ENCODE peak calls at places on chromosomes 7 and 10, in five cellular contexts. S, B, V, W and G are unnamed samples.

GRCh38 chr10:60349426-60349825 is 40.2 kb downstream of the ANK3 start:
- DNase-seq in S (no peak), B (no peak), V (no peak), W (no peak), G (no peak)

GRCh38 chr10:104581884-104582603 is 59.0 kb upstream of the SORCS3 start:
- DNase-seq in S (no peak), B (no peak), V (no peak), W (no peak), G (no peak)

GRCh38 chr10:11153766-11154165 is 136.1 kb downstream of the CELF2 start:
- DNase-seq in S (no peak), B (no peak), V (no peak), W (no peak), G (no peak)

GRCh38 chr10:33252794-33253203 is 81.7 kb downstream of the NRP1 start:
- DNase-seq in S (no peak), B (no peak), V (peak), W (no peak), G (no peak)

GRCh38 chr10:73167557-73168485 is at the start of the genes ECD and FAM149B1:
- DNase-seq in S (peak), B (peak), V (peak), W (peak), G (peak)

GRCh38 chr10:35132727-35133126 is 6.1 kb downstream of the CREM start:
- DNase-seq in S (no peak), B (no peak), V (no peak), W (no peak), G (no peak)

GRCh38 chr10:44261296-44261695 is 123.6 kb downstream of the CXCL12 start:
- DNase-seq in S (no peak), B (no peak), V (no peak), W (no peak), G (no peak)

GRCh38 chr7:142603870-142604448 is 145.3 kb upstream of the PRSS1 start:
- DNase-seq in S (peak), B (no peak), V (peak), W (peak), G (peak)

GRCh38 chr7:152351168-152351567 is 84.6 kb downstream of the KMT2C start:
- DNase-seq in S (no peak), B (no peak), V (peak), W (peak), G (no peak)

GRCh38 chr10:86363184-86363832 is 3.3 kb downstream of the GRID1 start:
- DNase-seq in S (peak), B (peak), V (peak), W (peak), G (peak)

GRCh38 chr7:36198854-36199266 is 45.8 kb downstream of the EEPD1 start:
- DNase-seq in S (no peak), B (no peak), V (peak), W (no peak), G (no peak)

GRCh38 chr10:15515207-15515606 is 144.1 kb upstream of the FAM171A1 start:
- DNase-seq in S (no peak), B (no peak), V (no peak), W (no peak), G (no peak)

GRCh38 chr10:28714401-28715053 is 37.2 kb downstream of the BAMBI start:
- DNase-seq in S (no peak), B (no peak), V (no peak), W (no peak), G (no peak)
- H2BK12ac ChIP-seq in S (no peak), B (no peak), V (no peak), W (no peak), G (no peak)

GRCh38 chr10:96743988-96744585 is 23.8 kb upstream of the PIK3AP1 start:
- DNase-seq in S (no peak), B (no peak), V (no peak), W (no peak), G (no peak)

GRCh38 chr10:96745950-96746349 is 25.6 kb upstream of the PIK3AP1 start:
- DNase-seq in S (no peak), B (no peak), V (no peak), W (no peak), G (no peak)

GRCh38 chr10:96747734-96748550 is 27.6 kb upstream of the PIK3AP1 start:
- DNase-seq in S (no peak), B (no peak), V (no peak), W (no peak), G (no peak)

GRCh38 chr10:96740579-96741281 is 20.4 kb upstream of the PIK3AP1 start:
- DNase-seq in S (no peak), B (no peak), V (no peak), W (no peak), G (no peak)

DNA sequence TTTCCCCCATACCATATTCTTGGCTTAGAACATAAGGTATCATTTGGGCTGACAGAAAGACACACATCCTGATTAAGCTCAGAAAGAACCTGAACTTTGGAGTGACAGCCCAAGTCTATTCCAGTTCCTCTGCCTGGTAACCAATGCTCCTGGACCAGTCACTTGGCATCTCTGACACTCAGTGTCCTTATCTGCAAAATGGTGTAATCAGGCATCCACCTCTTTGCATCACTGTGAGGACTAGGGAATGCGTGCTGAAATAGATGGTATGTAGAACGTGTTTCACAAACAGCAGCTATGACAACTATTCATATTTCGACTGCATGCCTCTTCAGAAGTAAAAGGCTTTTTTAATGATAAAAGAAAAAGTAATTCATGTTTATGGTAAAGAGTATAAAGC is 26.2 kb upstream of the PIK3AP1 start:
- DNase-seq in S (no peak), B (no peak), V (no peak), W (peak), G (no peak)
- H2BK12ac ChIP-seq in S (no peak), B (no peak), V (no peak), W (no peak), G (no peak)

DNA sequence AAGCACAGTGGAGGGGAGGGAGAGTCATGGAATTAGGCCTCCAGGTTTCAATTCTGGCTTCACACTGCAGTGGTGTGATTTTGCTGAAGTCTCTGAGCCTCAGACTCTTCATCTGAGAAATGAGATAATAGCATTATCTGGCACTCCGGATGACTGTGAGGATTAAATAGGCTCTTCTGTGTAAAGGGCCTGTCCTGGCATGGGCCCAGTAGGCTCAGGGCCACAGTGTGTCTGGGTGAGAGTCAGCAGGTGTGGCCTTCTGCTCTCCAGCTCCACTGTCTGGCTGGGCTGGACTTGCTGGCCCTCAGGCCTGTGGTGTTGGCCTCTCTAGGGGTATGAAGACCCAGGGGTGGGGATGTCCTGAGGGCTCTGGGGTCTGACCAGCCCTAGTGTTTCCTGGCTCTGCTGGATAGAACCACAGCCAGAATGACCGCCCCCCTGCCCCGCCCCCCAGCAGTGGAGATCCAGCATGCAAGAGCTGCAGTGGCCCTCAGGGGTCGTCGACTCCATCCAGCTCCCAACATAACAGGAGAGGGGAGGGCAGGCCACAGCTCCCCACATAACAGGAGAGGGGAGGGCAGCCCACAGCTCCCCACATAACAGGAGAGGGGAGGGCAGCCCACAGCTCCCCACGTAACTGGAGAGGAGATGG is 178.6 kb downstream of the RPS24 start:
- DNase-seq in S (no peak), B (no peak), V (no peak), W (no peak), G (no peak)
- H2BK12ac ChIP-seq in S (peak), B (no peak), V (no peak), W (peak), G (peak)

GRCh38 chr7:16278167-16278787 is 143.1 kb downstream of the CRPPA start:
- DNase-seq in S (no peak), B (no peak), V (no peak), W (no peak), G (no peak)
- H2BK12ac ChIP-seq in S (no peak), B (no peak), V (no peak), W (no peak), G (no peak)

DNA sequence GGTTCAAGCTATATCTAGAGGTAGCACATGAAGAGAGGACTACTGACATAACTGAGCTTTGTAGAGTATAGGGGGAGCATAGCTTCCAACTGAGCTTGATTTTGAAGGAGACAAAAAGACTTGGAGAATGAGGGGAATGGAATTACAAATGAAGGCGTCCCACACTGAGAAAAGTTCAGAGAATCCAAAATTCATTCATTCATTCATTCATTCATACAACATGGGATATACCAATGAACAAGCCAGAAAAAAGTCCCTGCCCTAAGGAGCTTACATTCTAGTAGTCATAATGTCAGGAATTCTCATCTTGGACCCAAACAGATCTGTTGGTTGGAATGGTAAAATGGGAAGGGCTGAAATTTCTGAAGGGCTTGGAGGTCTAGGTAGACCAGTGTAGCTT is 62.0 kb downstream of the ENTPD1 start:
- DNase-seq in S (no peak), B (no peak), V (no peak), W (no peak), G (no peak)
- H2BK12ac ChIP-seq in S (no peak), B (no peak), V (no peak), W (peak), G (no peak)

DNA sequence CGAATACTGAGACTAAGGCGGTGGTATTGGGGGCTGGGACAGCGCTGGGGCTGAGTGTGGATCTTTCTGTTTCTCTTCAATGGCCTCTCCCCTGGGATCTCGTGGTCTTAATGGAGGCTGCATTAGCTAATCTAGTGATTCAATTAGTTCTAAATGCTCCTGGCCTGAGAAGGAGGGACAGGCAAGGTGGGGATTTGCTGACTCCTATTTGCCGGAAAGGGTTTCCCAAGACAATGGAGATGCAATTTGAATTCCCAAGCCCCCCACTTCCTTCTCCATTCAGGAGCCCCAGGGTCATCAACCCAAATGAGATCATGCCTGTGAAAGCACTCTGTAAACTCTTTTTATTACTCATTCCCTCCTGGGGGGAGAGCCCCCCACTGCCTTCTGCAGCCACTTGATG is 111.7 kb upstream of the PLXNA4 start:
- DNase-seq in S (peak), B (peak), V (no peak), W (no peak), G (no peak)
- H2BK12ac ChIP-seq in S (no peak), B (no peak), V (no peak), W (no peak), G (no peak)

DNA sequence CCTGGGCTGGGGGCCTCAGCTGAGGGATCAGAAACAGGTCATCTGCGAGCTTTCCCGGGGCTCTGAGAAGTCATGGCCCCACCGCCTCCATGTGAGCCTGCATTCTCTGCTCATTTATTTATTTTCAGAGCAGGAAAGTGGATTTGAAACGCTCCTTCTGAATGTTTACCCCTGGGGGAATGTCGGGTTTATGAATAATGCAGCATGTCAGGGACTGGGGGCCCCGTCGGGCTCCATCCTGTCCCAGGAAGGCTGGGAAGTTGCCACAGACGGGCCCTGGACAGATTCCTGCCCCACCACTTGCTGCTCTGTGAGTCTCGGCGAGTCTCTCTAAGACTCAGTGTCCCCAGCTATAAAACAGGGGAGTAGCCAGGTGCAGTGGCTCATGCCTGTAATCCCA is 11.9 kb upstream of the GTF2IRD1 start:
- DNase-seq in S (no peak), B (no peak), V (no peak), W (no peak), G (no peak)
- H2BK12ac ChIP-seq in S (no peak), B (no peak), V (no peak), W (no peak), G (no peak)

GRCh38 chr10:95472304-95473088 is 88.7 kb downstream of the SORBS1 start:
- DNase-seq in S (no peak), B (no peak), V (no peak), W (no peak), G (no peak)
- H2BK12ac ChIP-seq in S (no peak), B (no peak), V (no peak), W (no peak), G (no peak)

GRCh38 chr7:97313900-97314299 is 196.4 kb downstream of the SDHAF3 start:
- DNase-seq in S (no peak), B (no peak), V (no peak), W (no peak), G (no peak)

GRCh38 chr7:97317575-97317974 is 200.1 kb downstream of the SDHAF3 start:
- DNase-seq in S (no peak), B (no peak), V (no peak), W (no peak), G (no peak)
- H2BK12ac ChIP-seq in S (no peak), B (no peak), V (no peak), W (no peak), G (no peak)

GRCh38 chr7:113774182-113774807 is 144.5 kb downstream of the PPP1R3A start:
- DNase-seq in S (no peak), B (no peak), V (peak), W (no peak), G (no peak)
- H2BK12ac ChIP-seq in S (no peak), B (no peak), V (no peak), W (no peak), G (no peak)